ENCODE peak calls at places on chromosomes 2 and 18, in five cellular contexts. One of them, this sample, is unnamed.

GRCh38 chr18:28125051-28125450 is 51.9 kb downstream of the CDH2 start:
- DNase-seq in GM12892: no peak
- DNase-seq in NCI-H1092: no peak
- DNase-seq in anterior cingulate cortex: no peak
- DNase-seq in mammary epithelial cell: no peak
- DNase-seq in this sample: no peak

GRCh38 chr18:23365602-23366001 is 87.5 kb upstream of the RIOK3 start:
- DNase-seq in GM12892: no peak
- DNase-seq in NCI-H1092: no peak
- DNase-seq in anterior cingulate cortex: no peak
- DNase-seq in mammary epithelial cell: no peak
- DNase-seq in this sample: no peak

GRCh38 chr18:39721712-39722111 is 2156.1 kb upstream of the CELF4 start:
- DNase-seq in GM12892: no peak
- DNase-seq in NCI-H1092: no peak
- DNase-seq in anterior cingulate cortex: no peak
- DNase-seq in mammary epithelial cell: no peak
- DNase-seq in this sample: no peak

GRCh38 chr18:57659463-57660102 is 37.9 kb upstream of the NARS1 start:
- DNase-seq in GM12892: no peak
- DNase-seq in NCI-H1092: no peak
- DNase-seq in anterior cingulate cortex: no peak
- DNase-seq in mammary epithelial cell: no peak
- DNase-seq in this sample: no peak

GRCh38 chr2:33033524-33034150 is 86.9 kb downstream of the LTBP1 start:
- DNase-seq in GM12892: no peak
- DNase-seq in NCI-H1092: no peak
- DNase-seq in anterior cingulate cortex: no peak
- DNase-seq in mammary epithelial cell: peak
- DNase-seq in this sample: no peak

GRCh38 chr18:11137400-11137799 is 12.0 kb downstream of the PIEZO2 start:
- DNase-seq in GM12892: no peak
- DNase-seq in NCI-H1092: no peak
- DNase-seq in anterior cingulate cortex: no peak
- DNase-seq in mammary epithelial cell: no peak
- DNase-seq in this sample: no peak

GRCh38 chr2:70643715-70644114 is 90.1 kb upstream of the TGFA start:
- DNase-seq in GM12892: no peak
- DNase-seq in NCI-H1092: no peak
- DNase-seq in anterior cingulate cortex: no peak
- DNase-seq in mammary epithelial cell: peak
- DNase-seq in this sample: no peak

GRCh38 chr2:217629347-217629746 is 373.4 kb downstream of the TNS1 start:
- DNase-seq in GM12892: no peak
- DNase-seq in NCI-H1092: no peak
- DNase-seq in anterior cingulate cortex: no peak
- DNase-seq in mammary epithelial cell: no peak
- DNase-seq in this sample: no peak

GRCh38 chr2:134897932-134898331 is 20.7 kb upstream of the CCNT2 start:
- DNase-seq in GM12892: no peak
- DNase-seq in NCI-H1092: no peak
- DNase-seq in anterior cingulate cortex: no peak
- DNase-seq in mammary epithelial cell: no peak
- DNase-seq in this sample: no peak

GRCh38 chr2:234467289-234467688 is 29.6 kb downstream of the ARL4C start:
- DNase-seq in GM12892: no peak
- DNase-seq in NCI-H1092: no peak
- DNase-seq in anterior cingulate cortex: no peak
- DNase-seq in mammary epithelial cell: peak
- DNase-seq in this sample: no peak

GRCh38 chr2:64604929-64605550 is 48.7 kb downstream of the SERTAD2 start:
- DNase-seq in GM12892: no peak
- DNase-seq in NCI-H1092: no peak
- DNase-seq in anterior cingulate cortex: no peak
- DNase-seq in mammary epithelial cell: peak
- DNase-seq in this sample: no peak

GRCh38 chr2:203687161-203687560 is 19.3 kb upstream of the CD28 start:
- DNase-seq in GM12892: no peak
- DNase-seq in NCI-H1092: no peak
- DNase-seq in anterior cingulate cortex: no peak
- DNase-seq in mammary epithelial cell: peak
- DNase-seq in this sample: no peak

GRCh38 chr2:28558421-28558820 is 62.6 kb downstream of the PLB1 start:
- DNase-seq in GM12892: no peak
- DNase-seq in NCI-H1092: no peak
- DNase-seq in anterior cingulate cortex: no peak
- DNase-seq in mammary epithelial cell: no peak
- DNase-seq in this sample: no peak

GRCh38 chr2:219094171-219094570 is 33.5 kb upstream of the IHH start:
- DNase-seq in GM12892: no peak
- DNase-seq in NCI-H1092: no peak
- DNase-seq in anterior cingulate cortex: no peak
- DNase-seq in mammary epithelial cell: no peak
- DNase-seq in this sample: no peak

GRCh38 chr18:57827646-57828045 is 24.5 kb upstream of the ATP8B1 start:
- DNase-seq in GM12892: no peak
- DNase-seq in NCI-H1092: no peak
- DNase-seq in anterior cingulate cortex: no peak
- DNase-seq in mammary epithelial cell: no peak
- DNase-seq in this sample: no peak

GRCh38 chr18:36314754-36315153 is 17.2 kb downstream of the FHOD3 start:
- DNase-seq in GM12892: no peak
- DNase-seq in NCI-H1092: no peak
- DNase-seq in anterior cingulate cortex: no peak
- DNase-seq in mammary epithelial cell: peak
- DNase-seq in this sample: no peak